ENCODE peak calls at places on chromosomes 13 and 19, in four cellular contexts. One of them, this sample, is unnamed.

GRCh38 chr19:4988770-4989251 is 19.9 kb downstream of the KDM4B start:
- DNase-seq in K562: no peak
- DNase-seq in GM12878: no peak
- DNase-seq in H1: no peak
- DNase-seq in this sample: peak

GRCh38 chr13:94435604-94436226 is 43.8 kb downstream of the DCT start:
- DNase-seq in H1: no peak
- DNase-seq in GM12878: no peak
- DNase-seq in K562: peak
- DNase-seq in this sample: peak

GRCh38 chr13:51832471-51833152 is 12.4 kb downstream of the TMEM272 start:
- DNase-seq in GM12878: no peak
- DNase-seq in H1: no peak
- DNase-seq in K562: no peak
- DNase-seq in this sample: peak

GRCh38 chr19:3547767-3548282 is 8.9 kb downstream of the TEKTIP1 start:
- DNase-seq in GM12878: no peak
- DNase-seq in K562: no peak
- DNase-seq in H1: no peak
- DNase-seq in this sample: no peak

GRCh38 chr13:23427342-23428182 is 5.9 kb downstream of the SACS start:
- DNase-seq in GM12878: no peak
- DNase-seq in H1: no peak
- DNase-seq in K562: no peak
- DNase-seq in this sample: peak

GRCh38 chr19:58409010-58409790 is 751 bp downstream of the ZNF584 start:
- DNase-seq in H1: no peak
- DNase-seq in K562: no peak
- DNase-seq in GM12878: no peak
- DNase-seq in this sample: peak

GRCh38 chr19:3923912-3924311 is 9.0 kb upstream of the NMRK2 start:
- DNase-seq in GM12878: no peak
- DNase-seq in H1: no peak
- DNase-seq in K562: no peak
- DNase-seq in this sample: no peak

GRCh38 chr19:34246340-34246739 is 8.0 kb upstream of the GARRE1 start:
- DNase-seq in GM12878: no peak
- DNase-seq in H1: no peak
- DNase-seq in K562: no peak
- DNase-seq in this sample: no peak

GRCh38 chr13:19155321-19155861 is 26.2 kb downstream of the TUBA3C start:
- DNase-seq in H1: no peak
- DNase-seq in K562: no peak
- DNase-seq in GM12878: no peak
- DNase-seq in this sample: no peak

GRCh38 chr19:42311612-42312160 is 1.4 kb upstream of the TMEM145 start:
- DNase-seq in GM12878: no peak
- DNase-seq in H1: no peak
- DNase-seq in K562: no peak
- DNase-seq in this sample: no peak

GRCh38 chr19:13865243-13865577 is 11.7 kb upstream of the NANOS3 start:
- DNase-seq in H1: no peak
- DNase-seq in GM12878: no peak
- DNase-seq in K562: peak
- DNase-seq in this sample: no peak

GRCh38 chr13:112835796-112836195 is 133.2 kb upstream of the MCF2L start:
- DNase-seq in K562: no peak
- DNase-seq in GM12878: no peak
- DNase-seq in H1: no peak
- DNase-seq in this sample: no peak

GRCh38 chr13:38990693-38991092 is at the start of gene STOML3:
- DNase-seq in H1: no peak
- DNase-seq in GM12878: no peak
- DNase-seq in K562: no peak
- DNase-seq in this sample: no peak

GRCh38 chr13:87884874-87885273 is 213.7 kb downstream of the SLITRK5 start:
- DNase-seq in GM12878: no peak
- DNase-seq in K562: no peak
- DNase-seq in H1: peak
- DNase-seq in this sample: peak

GRCh38 chr19:39907213-39907612 is 27.2 kb downstream of the FCGBP start:
- DNase-seq in GM12878: no peak
- DNase-seq in K562: peak
- DNase-seq in H1: no peak
- DNase-seq in this sample: no peak

GRCh38 chr19:52533901-52534300 is 6.4 kb downstream of the ZNF808 start:
- DNase-seq in K562: no peak
- DNase-seq in H1: no peak
- DNase-seq in GM12878: no peak
- DNase-seq in this sample: no peak

GRCh38 chr13:80957019-80957650 is 616.2 kb upstream of the SPRY2 start:
- DNase-seq in GM12878: no peak
- DNase-seq in H1: no peak
- DNase-seq in K562: no peak
- DNase-seq in this sample: no peak

GRCh38 chr13:86563308-86563707 is 764.1 kb upstream of the SLITRK6 start:
- DNase-seq in GM12878: no peak
- DNase-seq in H1: no peak
- DNase-seq in K562: no peak
- DNase-seq in this sample: peak

GRCh38 chr19:33482486-33482885 is 39.1 kb downstream of the PEPD start:
- DNase-seq in GM12878: no peak
- DNase-seq in H1: no peak
- DNase-seq in K562: no peak
- DNase-seq in this sample: peak

GRCh38 chr19:47848871-47849473 is 10.1 kb upstream of the TPRX2 start:
- DNase-seq in H1: peak
- DNase-seq in GM12878: no peak
- DNase-seq in K562: peak
- DNase-seq in this sample: no peak

GRCh38 chr19:1719519-1719918 is 33.8 kb upstream of the ONECUT3 start:
- DNase-seq in H1: no peak
- DNase-seq in K562: no peak
- DNase-seq in GM12878: no peak
- DNase-seq in this sample: no peak

GRCh38 chr13:113970810-113971470 is 2.9 kb downstream of the C13orf46 start:
- DNase-seq in GM12878: no peak
- DNase-seq in K562: no peak
- DNase-seq in H1: no peak
- DNase-seq in this sample: peak

GRCh38 chr19:35177377-35178274 is 23.1 kb downstream of the FXYD5 start:
- DNase-seq in H1: no peak
- DNase-seq in GM12878: no peak
- DNase-seq in K562: no peak
- DNase-seq in this sample: no peak

GRCh38 chr19:13788991-13789390 is 6.3 kb upstream of the ZSWIM4 start:
- DNase-seq in K562: no peak
- DNase-seq in GM12878: no peak
- DNase-seq in H1: no peak
- DNase-seq in this sample: peak

GRCh38 chr19:46821512-46822359 is 28.9 kb downstream of the AP2S1 start:
- DNase-seq in GM12878: no peak
- DNase-seq in K562: no peak
- DNase-seq in H1: no peak
- DNase-seq in this sample: no peak

GRCh38 chr13:66036024-66036614 is 1194.0 kb downstream of the PCDH9 start:
- DNase-seq in K562: no peak
- DNase-seq in H1: no peak
- DNase-seq in GM12878: no peak
- DNase-seq in this sample: peak

GRCh38 chr19:46205183-46205984 is 24.2 kb upstream of the IGFL1 start:
- DNase-seq in K562: no peak
- DNase-seq in GM12878: no peak
- DNase-seq in H1: no peak
- DNase-seq in this sample: no peak

GRCh38 chr19:38735257-38735686 is 9.0 kb downstream of the CAPN12 start:
- DNase-seq in H1: no peak
- DNase-seq in GM12878: no peak
- DNase-seq in K562: peak
- DNase-seq in this sample: no peak

GRCh38 chr13:42553098-42554046 is 20.6 kb upstream of the TNFSF11 start:
- DNase-seq in GM12878: no peak
- DNase-seq in H1: no peak
- DNase-seq in K562: no peak
- DNase-seq in this sample: peak

GRCh38 chr13:104024416-104025170 is 958.4 kb upstream of the SLC10A2 start:
- DNase-seq in GM12878: no peak
- DNase-seq in K562: no peak
- DNase-seq in H1: no peak
- DNase-seq in this sample: peak

GRCh38 chr13:98217597-98217996 is 40.5 kb upstream of the RNF113B start:
- DNase-seq in K562: no peak
- DNase-seq in GM12878: no peak
- DNase-seq in H1: no peak
- DNase-seq in this sample: no peak

GRCh38 chr19:5480427-5480836 is 25.2 kb downstream of the ZNRF4 start:
- DNase-seq in H1: peak
- DNase-seq in K562: peak
- DNase-seq in GM12878: no peak
- DNase-seq in this sample: no peak

GRCh38 chr13:86933676-86934075 is 737.5 kb upstream of the SLITRK5 start:
- DNase-seq in H1: no peak
- DNase-seq in K562: no peak
- DNase-seq in GM12878: no peak
- DNase-seq in this sample: no peak

GRCh38 chr19:28196961-28197360 is 1016.0 kb downstream of the UQCRFS1 start:
- DNase-seq in K562: no peak
- DNase-seq in H1: no peak
- DNase-seq in GM12878: no peak
- DNase-seq in this sample: no peak

GRCh38 chr13:114131581-114132418 is 623 bp downstream of the RASA3 start:
- DNase-seq in H1: no peak
- DNase-seq in GM12878: no peak
- DNase-seq in K562: peak
- DNase-seq in this sample: no peak

DNA sequence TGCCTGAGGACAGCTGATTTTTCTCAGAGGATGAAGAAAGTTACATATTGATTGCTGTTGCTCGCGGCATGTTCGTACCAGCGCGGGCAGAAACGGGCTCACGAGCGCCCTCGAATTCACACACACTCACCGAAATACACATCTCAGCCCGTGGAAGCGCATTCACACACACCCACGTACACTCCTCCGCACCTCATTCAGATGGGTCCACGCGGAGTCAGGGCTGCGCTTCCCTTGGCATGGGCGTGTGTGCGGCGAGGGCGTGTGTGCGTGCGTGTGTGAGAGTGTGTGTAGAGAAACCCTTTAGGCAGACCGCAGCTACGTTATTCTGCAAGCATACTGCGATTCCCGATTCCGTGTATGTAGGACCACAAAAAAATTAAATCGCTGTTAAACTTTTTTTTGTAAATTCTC is 2.1 kb upstream of the PCDH17 start:
- DNase-seq in H1: no peak
- DNase-seq in K562: no peak
- DNase-seq in GM12878: no peak
- DNase-seq in this sample: no peak
- TF ChIP-seq CHD1 in H1: no peak
- TF ChIP-seq CHD1 in K562: no peak
- TF ChIP-seq CHD1 in GM12878: no peak
- TF ChIP-seq CHD1 in this sample: no peak

DNA sequence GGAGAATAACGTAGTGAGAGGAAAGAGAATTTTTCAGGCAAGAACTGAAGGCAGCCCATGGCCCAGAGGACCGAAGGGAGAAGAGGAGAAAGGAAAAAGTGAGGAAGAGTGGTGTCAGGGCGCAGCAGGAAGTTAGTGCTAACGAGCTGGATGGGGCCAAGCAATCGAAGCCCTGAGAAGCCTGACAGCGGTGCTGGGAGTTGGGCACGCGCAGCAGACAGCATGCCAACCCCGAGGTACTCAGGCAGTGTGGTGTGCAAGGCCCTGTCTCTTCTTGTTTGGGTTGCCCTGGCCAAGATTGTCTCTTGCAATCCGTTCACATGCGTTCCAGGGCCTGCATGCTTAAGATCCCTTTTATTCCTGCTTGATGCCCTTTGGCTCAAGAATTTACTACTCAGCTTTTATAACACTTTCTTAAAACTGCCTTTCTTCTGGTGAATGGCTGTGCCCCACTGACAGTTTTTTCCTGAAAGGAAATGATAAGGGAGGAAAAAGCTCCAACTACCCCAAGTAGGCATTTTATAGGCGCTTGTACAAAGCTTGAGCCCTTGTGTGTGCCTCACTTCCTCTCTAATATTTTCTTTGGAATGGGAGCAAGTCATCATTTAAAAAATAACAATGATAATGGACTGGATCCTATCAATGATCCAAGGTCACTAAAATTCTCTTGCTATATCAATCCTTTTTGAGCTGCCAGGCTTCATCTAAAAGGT is 115.4 kb downstream of the FLT1 start:
- DNase-seq in K562: no peak
- DNase-seq in GM12878: no peak
- DNase-seq in H1: no peak
- DNase-seq in this sample: no peak
- TF ChIP-seq CHD1 in K562: no peak
- TF ChIP-seq CHD1 in GM12878: no peak
- TF ChIP-seq CHD1 in H1: no peak
- TF ChIP-seq CHD1 in this sample: no peak

GRCh38 chr13:111275382-111275781 is 45.1 kb upstream of the TEX29 start:
- DNase-seq in K562: no peak
- DNase-seq in GM12878: no peak
- DNase-seq in H1: no peak
- DNase-seq in this sample: no peak
- TF ChIP-seq CHD1 in K562: no peak
- TF ChIP-seq CHD1 in GM12878: no peak
- TF ChIP-seq CHD1 in H1: no peak
- TF ChIP-seq CHD1 in this sample: no peak

GRCh38 chr19:7879102-7879770 is 5.0 kb upstream of the PRR36 start:
- DNase-seq in K562: no peak
- DNase-seq in GM12878: no peak
- DNase-seq in H1: no peak
- DNase-seq in this sample: no peak
- TF ChIP-seq CHD1 in K562: no peak
- TF ChIP-seq CHD1 in GM12878: no peak
- TF ChIP-seq CHD1 in H1: no peak
- TF ChIP-seq CHD1 in this sample: no peak

GRCh38 chr13:91347212-91347995 is at the start of gene MIR17HG:
- DNase-seq in H1: peak
- DNase-seq in K562: peak
- DNase-seq in GM12878: peak
- DNase-seq in this sample: peak
- TF ChIP-seq CHD1 in H1: no peak
- TF ChIP-seq CHD1 in K562: no peak
- TF ChIP-seq CHD1 in GM12878: peak
- TF ChIP-seq CHD1 in this sample: no peak

GRCh38 chr13:20873348-20873747 is 29.2 kb downstream of the XPO4 start:
- DNase-seq in GM12878: no peak
- DNase-seq in K562: no peak
- DNase-seq in H1: no peak
- DNase-seq in this sample: peak
- TF ChIP-seq CHD1 in GM12878: no peak
- TF ChIP-seq CHD1 in K562: no peak
- TF ChIP-seq CHD1 in H1: no peak
- TF ChIP-seq CHD1 in this sample: no peak

This sample was measured in IMR-90.